ENCODE peak calls at places on chromosomes 4 and X, in four cellular contexts. C is heart left ventricle, O is IMR-90, K is sciatic nerve. Z is an unnamed sample.

GRCh38 chrX:115333446-115333845 is 43.9 kb downstream of the LUZP4 start:
- DNase-seq in C (no peak), K (no peak), O (peak; percentile 7), Z (no peak)

GRCh38 chr4:15144249-15144966 is 142.1 kb downstream of the CPEB2 start:
- DNase-seq in K (no peak), O (no peak), C (no peak), Z (no peak)

GRCh38 chr4:25792200-25792791 is 70.5 kb downstream of the SEL1L3 start:
- DNase-seq in K (no peak), O (no peak), C (no peak), Z (no peak)

GRCh38 chr4:103076777-103077347 is 301 bp upstream of the SLC9B2 start:
- DNase-seq in O (no peak), K (no peak), C (no peak), Z (no peak)

GRCh38 chr4:67332627-67333026 is 212.7 kb downstream of the CENPC start:
- DNase-seq in C (no peak), K (no peak), O (no peak), Z (no peak)

GRCh38 chr4:167021545-167022155 is 212.6 kb downstream of the SPOCK3 start:
- DNase-seq in K (peak; percentile 78), C (peak; percentile 65), O (peak; percentile 51), Z (peak; percentile 53)

GRCh38 chr4:37483610-37484009 is 202.6 kb downstream of the RELL1 start:
- DNase-seq in C (no peak), K (no peak), O (no peak), Z (no peak)

GRCh38 chrX:126985960-126986359 is 166.4 kb downstream of the PRR32 start:
- DNase-seq in O (no peak), C (no peak), K (no peak), Z (no peak)

GRCh38 chr4:3267576-3268394 is 18.8 kb downstream of the MSANTD1 start:
- DNase-seq in C (no peak), K (no peak), O (no peak), Z (no peak)

GRCh38 chr4:16916719-16917337 is 18.4 kb upstream of the LDB2 start:
- DNase-seq in O (no peak), C (peak; percentile 50), K (no peak), Z (no peak)

GRCh38 chr4:7434766-7435150 is at the start of gene PSAPL1:
- DNase-seq in K (no peak), C (peak; percentile 47), O (peak; percentile 3), Z (peak; percentile 56)

GRCh38 chr4:173121044-173121685 is 47.4 kb upstream of the GALNT7 start:
- DNase-seq in C (peak; percentile 25), O (peak; percentile 25), K (no peak), Z (no peak)

GRCh38 chr4:98519268-98519993 is 139.0 kb downstream of the TSPAN5 start:
- DNase-seq in C (no peak), K (no peak), O (peak; percentile 76), Z (peak; percentile 49)

GRCh38 chr4:186137193-186137792 is 32.8 kb downstream of the FAM149A start:
- DNase-seq in K (no peak), C (no peak), O (peak; percentile 27), Z (no peak)

GRCh38 chrX:18895157-18895952 is 88.6 kb downstream of the PHKA2 start:
- DNase-seq in K (no peak), O (peak; percentile 37), C (peak; percentile 58), Z (no peak)

GRCh38 chrX:154370300-154370881 is 4.0 kb downstream of the FLNA start:
- DNase-seq in O (no peak), C (peak; percentile 63), K (no peak), Z (peak; percentile 55)

GRCh38 chr4:85756938-85757337 is 282.0 kb downstream of the ARHGAP24 start:
- DNase-seq in O (peak; percentile 62), K (no peak), C (no peak), Z (no peak)

GRCh38 chr4:156594619-156595018 is 377.0 kb downstream of the PDGFC start:
- DNase-seq in C (peak; percentile 76), O (no peak), K (peak; percentile 79), Z (no peak)

GRCh38 chr4:140603286-140603685 is 34.5 kb upstream of the UCP1 start:
- DNase-seq in O (no peak), K (no peak), C (peak; percentile 36), Z (no peak)

Z was measured in ovary.